ENCODE peak calls at places on chromosomes 1 and 21, in eight cellular contexts. I is HFF-Myc; X is choroid plexus epithelial cell; P is activated gamma-delta T cell; Z is stimulated activated effector memory CD8-positive, alpha-beta T cell treated with anti-CD3 and anti-CD28 coated beads, Interleukin-12 subunit alpha, Interleukin-12 subunit beta, amount 100 ng/mL, for 72 hours; E is T-cell; O is left ventricle myocardium inferior; N is NCI-H2081. L is an unnamed sample.

GRCh38 chr1:67110352-67110751 is 24.4 kb downstream of the C1orf141 start:
- DNase-seq in I (no peak), X (no peak), P (no peak), Z (no peak), E (no peak), O (no peak), N (no peak), L (no peak)

GRCh38 chr1:45246760-45247159 is 40.4 kb upstream of the ZSWIM5 start:
- DNase-seq in I (peak), X (peak), P (no peak), Z (no peak), E (no peak), O (no peak), N (peak), L (no peak)

GRCh38 chr1:165671531-165671930 is 26.8 kb downstream of the ALDH9A1 start:
- DNase-seq in I (no peak), X (peak), P (no peak), Z (no peak), E (no peak), O (no peak), N (no peak), L (no peak)

GRCh38 chr1:242651817-242652216 is 127.3 kb upstream of the PLD5 start:
- DNase-seq in I (no peak), X (no peak), P (no peak), Z (no peak), E (no peak), O (no peak), N (peak), L (no peak)

GRCh38 chr1:183569801-183570200 is 20.5 kb downstream of the NCF2 start:
- DNase-seq in I (no peak), X (no peak), P (no peak), Z (no peak), E (no peak), O (no peak), N (no peak), L (no peak)

GRCh38 chr1:227944931-227945890 is 2.5 kb downstream of the WNT9A start:
- DNase-seq in I (no peak), X (no peak), P (no peak), Z (no peak), E (no peak), O (no peak), N (peak), L (no peak)

GRCh38 chr1:22317920-22318243 is 133.8 kb upstream of the ZBTB40 start:
- DNase-seq in I (no peak), X (no peak), P (no peak), Z (no peak), E (no peak), O (no peak), N (no peak), L (no peak)

GRCh38 chr1:47418681-47419272 is 2.7 kb downstream of the FOXE3 start:
- DNase-seq in I (no peak), X (no peak), P (no peak), Z (no peak), E (no peak), O (no peak), N (no peak), L (no peak)

GRCh38 chr21:36976228-36976627 is 9.8 kb upstream of the HLCS start:
- DNase-seq in I (no peak), X (no peak), P (no peak), Z (no peak), E (no peak), O (no peak), N (no peak), L (no peak)

GRCh38 chr1:176949033-176949662 is 215.4 kb downstream of the ASTN1 start:
- DNase-seq in I (peak), X (peak), P (no peak), Z (peak), E (no peak), O (peak), N (no peak), L (no peak)

GRCh38 chr1:96557336-96557735 is 164.2 kb upstream of the PTBP2 start:
- DNase-seq in I (no peak), X (peak), P (no peak), Z (no peak), E (no peak), O (no peak), N (no peak), L (no peak)

GRCh38 chr1:167517535-167518330 is 596 bp downstream of the CD247 start:
- DNase-seq in I (no peak), X (no peak), P (peak), Z (peak), E (peak), O (no peak), N (no peak), L (peak)

GRCh38 chr1:8382051-8382505 is 64.2 kb downstream of the SLC45A1 start:
- DNase-seq in I (no peak), X (peak), P (no peak), Z (no peak), E (no peak), O (no peak), N (no peak), L (no peak)

GRCh38 chr1:153404086-153404635 is 12.2 kb upstream of the S100A7A start:
- DNase-seq in I (no peak), X (no peak), P (no peak), Z (peak), E (no peak), O (no peak), N (no peak), L (no peak)

GRCh38 chr1:43786975-43787374 is 79.6 kb downstream of the ST3GAL3 start:
- DNase-seq in I (peak), X (peak), P (no peak), Z (no peak), E (no peak), O (no peak), N (no peak), L (no peak)

GRCh38 chr1:36583980-36584805 is 101.5 kb upstream of the CSF3R start:
- DNase-seq in I (no peak), X (no peak), P (no peak), Z (no peak), E (no peak), O (no peak), N (no peak), L (no peak)